ENCODE peak calls at places on chromosomes 4 and X, in nine cellular contexts. C is GM12878, A is sigmoid colon, V is IMR-90, I is suprapubic skin, R is thyroid gland, T is Peyer's patch, Q is transverse colon, U is heart left ventricle. G is an unnamed sample.

GRCh38 chrX:114451397-114451796 is 132.5 kb upstream of the HTR2C start:
- DNase-seq in C (no peak), A (no peak), V (no peak), I (no peak), R (no peak), T (no peak), Q (no peak), U (no peak), G (no peak)

GRCh38 chr4:112296949-112297483 is at the start of gene ALPK1:
- DNase-seq in C (no peak), A (no peak), V (peak), I (no peak), R (no peak), T (no peak), Q (no peak), U (no peak), G (no peak)

GRCh38 chr4:152817331-152817730 is 37.6 kb downstream of the ARFIP1 start:
- DNase-seq in C (no peak), A (no peak), V (peak), I (no peak), R (no peak), T (no peak), Q (no peak), U (no peak), G (no peak)

GRCh38 chr4:129532573-129532972 is 436.6 kb downstream of the C4orf33 start:
- DNase-seq in C (no peak), A (no peak), V (no peak), I (no peak), R (no peak), T (no peak), Q (no peak), U (no peak), G (no peak)

GRCh38 chrX:121052122-121052521 is 4.7 kb downstream of the GLUD2 start:
- DNase-seq in C (no peak), A (no peak), V (no peak), I (no peak), R (no peak), T (no peak), Q (no peak), U (no peak), G (no peak)

GRCh38 chrX:15334561-15334960 is 762 bp downstream of the PIGA start:
- DNase-seq in C (no peak), A (no peak), V (peak), I (no peak), R (no peak), T (no peak), Q (no peak), U (no peak), G (no peak)

GRCh38 chr4:76600447-76600846 is 165.4 kb downstream of the SHROOM3 start:
- DNase-seq in C (no peak), A (no peak), V (no peak), I (no peak), R (no peak), T (no peak), Q (no peak), U (no peak), G (no peak)

GRCh38 chr4:153036931-153037330 is 100.8 kb downstream of the FHDC1 start:
- DNase-seq in C (no peak), A (no peak), V (no peak), I (no peak), R (no peak), T (no peak), Q (no peak), U (no peak), G (no peak)

GRCh38 chrX:65997978-65998717 is 41.7 kb downstream of the VSIG4 start:
- DNase-seq in C (no peak), A (no peak), V (no peak), I (no peak), R (no peak), T (no peak), Q (no peak), U (no peak), G (no peak)

GRCh38 chr4:85398276-85398675 is 76.7 kb upstream of the ARHGAP24 start:
- DNase-seq in C (no peak), A (no peak), V (no peak), I (no peak), R (no peak), T (no peak), Q (no peak), U (peak), G (no peak)

GRCh38 chr4:114659386-114660008 is 60.9 kb downstream of the UGT8 start:
- DNase-seq in C (peak), A (no peak), V (peak), I (no peak), R (peak), T (peak), Q (peak), U (peak), G (peak)

GRCh38 chrX:141945415-141945814 is 41.7 kb downstream of the MAGEC1 start:
- DNase-seq in C (no peak), A (no peak), V (no peak), I (no peak), R (no peak), T (no peak), Q (no peak), U (no peak), G (no peak)

GRCh38 chr4:125254111-125254510 is 60.6 kb upstream of the FAT4 start:
- DNase-seq in C (no peak), A (no peak), V (peak), I (no peak), R (no peak), T (no peak), Q (no peak), U (no peak), G (no peak)

GRCh38 chr4:76896731-76897521 is 1.0 kb downstream of the SOWAHB start:
- DNase-seq in C (no peak), A (no peak), V (peak), I (no peak), R (peak), T (no peak), Q (peak), U (peak), G (no peak)

GRCh38 chrX:72609313-72609712 is 36.7 kb upstream of the HDAC8 start:
- DNase-seq in C (no peak), A (no peak), V (peak), I (no peak), R (no peak), T (no peak), Q (no peak), U (no peak), G (no peak)

GRCh38 chr4:145933134-145933533 is 5.5 kb downstream of the ZNF827 start:
- DNase-seq in C (no peak), A (no peak), V (peak), I (no peak), R (no peak), T (no peak), Q (no peak), U (no peak), G (no peak)

GRCh38 chr4:156734965-156735895 is 236.4 kb downstream of the PDGFC start:
- DNase-seq in C (no peak), A (no peak), V (peak), I (no peak), R (no peak), T (no peak), Q (no peak), U (no peak), G (no peak)

GRCh38 chr4:154939851-154940250 is 158.8 kb downstream of the RBM46 start:
- DNase-seq in C (no peak), A (no peak), V (no peak), I (no peak), R (no peak), T (no peak), Q (no peak), U (no peak), G (no peak)

GRCh38 chr4:17781072-17781830 is at the start of gene FAM184B:
- DNase-seq in C (no peak), A (no peak), V (no peak), I (no peak), R (no peak), T (no peak), Q (no peak), U (no peak), G (peak)

GRCh38 chrX:2401201-2401589 is 99.6 kb downstream of the DHRSX start:
- DNase-seq in C (no peak), A (no peak), V (no peak), I (no peak), R (no peak), T (no peak), Q (no peak), U (no peak), G (no peak)

GRCh38 chrX:108304210-108304609 is 134.0 kb downstream of the COL4A6 start:
- DNase-seq in C (no peak), A (no peak), V (peak), I (no peak), R (no peak), T (no peak), Q (no peak), U (no peak), G (no peak)

GRCh38 chr4:171017596-171017995 is 795.6 kb upstream of the GALNTL6 start:
- DNase-seq in C (no peak), A (no peak), V (no peak), I (no peak), R (no peak), T (no peak), Q (no peak), U (no peak), G (no peak)

GRCh38 chr4:19478791-19479190 is 772.9 kb upstream of the SLIT2 start:
- DNase-seq in C (no peak), A (no peak), V (peak), I (no peak), R (no peak), T (no peak), Q (no peak), U (no peak), G (no peak)

GRCh38 chr4:86968477-86969015 is 33.7 kb downstream of the AFF1 start:
- DNase-seq in C (no peak), A (no peak), V (no peak), I (no peak), R (no peak), T (no peak), Q (no peak), U (no peak), G (no peak)

GRCh38 chr4:139017861-139018260 is 2.3 kb downstream of the NOCT start:
- DNase-seq in C (no peak), A (no peak), V (no peak), I (no peak), R (no peak), T (no peak), Q (no peak), U (no peak), G (no peak)

GRCh38 chrX:39528161-39528560 is 569.6 kb downstream of the BCOR start:
- DNase-seq in C (no peak), A (no peak), V (no peak), I (no peak), R (no peak), T (no peak), Q (no peak), U (no peak), G (no peak)

GRCh38 chr4:41567186-41567585 is 29.2 kb downstream of the LIMCH1 start:
- DNase-seq in C (no peak), A (no peak), V (no peak), I (no peak), R (no peak), T (no peak), Q (no peak), U (no peak), G (no peak)

DNA sequence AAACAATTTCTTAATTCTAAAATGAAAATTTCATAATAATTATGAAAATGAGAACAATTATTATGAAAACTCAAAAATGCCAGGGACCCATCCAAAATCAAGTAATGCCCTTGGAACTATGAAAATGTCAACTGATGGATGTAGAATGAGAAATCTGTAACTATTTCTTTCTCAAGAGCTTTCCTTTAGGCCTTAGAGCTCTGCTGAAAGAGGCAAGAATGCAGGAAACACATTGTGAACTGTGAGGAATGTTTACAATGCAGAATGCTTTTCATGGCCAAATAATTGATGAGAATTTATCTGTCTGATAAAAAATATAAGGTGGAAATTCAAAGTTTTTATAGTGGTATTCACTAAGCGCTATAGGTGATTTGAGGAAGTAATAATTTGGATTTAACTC is 207.1 kb upstream of the PCDH18 start:
- DNase-seq in C (no peak), A (no peak), V (no peak), I (no peak), R (no peak), T (no peak), Q (no peak), U (no peak), G (no peak)
- TF ChIP-seq POLR2A in C (no peak), A (no peak), V (no peak), I (no peak), R (no peak), T (no peak), Q (no peak), U (no peak), G (no peak)

GRCh38 chr4:7333801-7334421 is 100.8 kb downstream of the PSAPL1 start:
- DNase-seq in C (no peak), A (no peak), V (peak), I (no peak), R (no peak), T (no peak), Q (no peak), U (peak), G (peak)
- TF ChIP-seq CTCF in C (no peak), A (no peak), V (peak), I (no peak), R (no peak), T (no peak), Q (no peak), U (no peak), G (no peak)

GRCh38 chrX:23907106-23907495 is 637 bp downstream of the APOO start:
- DNase-seq in C (no peak), A (no peak), V (no peak), I (no peak), R (no peak), T (no peak), Q (no peak), U (no peak), G (no peak)

GRCh38 chrX:23911436-23911835 is 3.6 kb downstream of the CXorf58 start:
- DNase-seq in C (no peak), A (no peak), V (no peak), I (no peak), R (no peak), T (no peak), Q (no peak), U (no peak), G (no peak)

GRCh38 chrX:23904096-23904495 is 3.6 kb downstream of the APOO start:
- DNase-seq in C (no peak), A (no peak), V (peak), I (no peak), R (no peak), T (no peak), Q (no peak), U (no peak), G (no peak)

GRCh38 chrX:23908219-23909003 is 605 bp downstream of the CXorf58 start:
- DNase-seq in C (no peak), A (no peak), V (no peak), I (no peak), R (no peak), T (no peak), Q (no peak), U (no peak), G (no peak)

GRCh38 chrX:23907496-23908218 is at the start of the genes APOO and CXorf58:
- DNase-seq in C (peak), A (peak), V (peak), I (peak), R (peak), T (peak), Q (peak), U (peak), G (peak)
- TF ChIP-seq POLR2A in C (peak), A (no peak), V (no peak), I (no peak), R (no peak), T (peak), Q (peak), U (no peak), G (no peak)

GRCh38 chr4:8388471-8388870 is 52.1 kb downstream of the ACOX3 start:
- DNase-seq in C (no peak), A (no peak), V (no peak), I (no peak), R (no peak), T (no peak), Q (no peak), U (no peak), G (no peak)
- TF ChIP-seq CTCF in C (no peak), A (no peak), V (no peak), I (no peak), R (no peak), T (no peak), Q (no peak), U (no peak), G (no peak)

DNA sequence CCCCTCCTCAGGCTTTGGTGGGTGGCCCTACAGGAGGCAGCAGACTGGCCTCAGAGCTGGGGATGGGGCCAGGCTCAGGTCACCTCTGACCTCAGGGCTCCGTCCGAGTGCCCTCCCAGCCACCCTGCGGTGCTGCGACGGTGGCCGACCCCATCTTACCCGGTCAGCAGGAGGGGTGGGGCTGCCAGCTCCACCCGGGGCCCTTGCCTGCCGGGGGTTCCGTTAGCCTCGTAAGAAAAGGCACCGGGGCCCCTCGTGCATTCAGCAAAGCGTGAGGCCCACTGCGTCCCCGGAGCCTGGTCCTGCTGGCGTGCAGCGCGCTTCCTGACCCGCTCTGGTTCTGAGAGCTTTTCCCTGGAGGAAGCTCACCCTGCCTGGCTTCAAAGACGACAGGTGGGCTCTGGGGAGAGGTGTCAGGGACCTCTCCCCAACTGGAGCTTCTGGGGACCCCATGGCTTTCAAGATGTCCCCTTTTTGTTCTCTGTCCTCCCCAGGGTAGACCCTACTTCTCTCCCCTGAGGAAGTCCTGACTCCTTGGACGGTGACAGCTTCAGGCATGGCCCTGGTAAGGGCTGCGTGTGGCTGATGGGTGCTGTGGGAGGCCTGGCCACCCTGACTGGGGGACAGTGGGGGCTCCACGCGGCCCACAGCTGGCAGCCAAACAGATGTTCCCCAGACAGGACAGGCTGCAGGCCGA is 15.9 kb downstream of the FGFRL1 start:
- DNase-seq in C (no peak), A (no peak), V (no peak), I (no peak), R (no peak), T (no peak), Q (no peak), U (no peak), G (no peak)
- TF ChIP-seq POLR2A in C (peak), A (no peak), V (no peak), I (no peak), R (no peak), T (no peak), Q (no peak), U (no peak), G (no peak)

GRCh38 chr4:167989815-167990214 is 102.5 kb upstream of the ANXA10 start:
- DNase-seq in C (no peak), A (no peak), V (no peak), I (no peak), R (no peak), T (no peak), Q (no peak), U (no peak), G (no peak)
- TF ChIP-seq CTCF in C (no peak), A (no peak), V (no peak), I (no peak), R (no peak), T (no peak), Q (no peak), U (no peak), G (no peak)

GRCh38 chrX:85003655-85004244 is at the start of gene APOOL:
- DNase-seq in C (peak), A (peak), V (peak), I (peak), R (peak), T (peak), Q (peak), U (peak), G (peak)
- TF ChIP-seq POLR2A in C (peak), A (no peak), V (no peak), I (no peak), R (no peak), T (no peak), Q (peak), U (no peak), G (no peak)

DNA sequence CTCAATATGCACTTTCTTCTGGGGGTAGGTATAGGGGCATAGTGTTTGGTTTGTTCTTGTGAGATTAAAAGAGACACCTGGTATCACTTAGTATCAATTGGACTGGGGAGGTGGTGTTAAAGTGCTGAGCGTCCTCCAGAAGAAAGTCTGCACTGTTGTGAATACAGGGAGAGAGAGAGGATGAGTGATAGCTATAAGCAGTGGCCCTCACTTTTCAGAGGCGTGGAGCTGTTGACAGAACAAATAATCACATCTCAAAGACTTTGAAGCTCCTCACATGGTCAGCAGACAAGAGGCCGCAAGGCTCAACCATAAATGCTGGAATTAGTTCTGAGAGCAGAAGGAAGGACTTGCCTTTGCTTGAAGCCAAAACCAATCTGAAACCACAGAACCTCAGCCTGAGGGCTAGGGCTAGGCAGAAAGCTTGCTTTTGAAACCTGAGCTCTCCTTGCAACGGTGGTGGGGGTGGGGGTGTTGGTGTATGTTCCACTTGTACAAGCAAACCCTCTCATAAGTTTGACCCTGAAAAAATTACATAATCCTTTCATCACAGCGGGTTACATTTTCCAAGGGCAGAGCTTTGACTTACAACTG is 123.2 kb upstream of the SCML1 start:
- DNase-seq in C (no peak), A (no peak), V (peak), I (no peak), R (peak), T (no peak), Q (no peak), U (no peak), G (no peak)
- TF ChIP-seq CTCF in C (no peak), A (no peak), V (no peak), I (no peak), R (no peak), T (no peak), Q (no peak), U (no peak), G (no peak)

DNA sequence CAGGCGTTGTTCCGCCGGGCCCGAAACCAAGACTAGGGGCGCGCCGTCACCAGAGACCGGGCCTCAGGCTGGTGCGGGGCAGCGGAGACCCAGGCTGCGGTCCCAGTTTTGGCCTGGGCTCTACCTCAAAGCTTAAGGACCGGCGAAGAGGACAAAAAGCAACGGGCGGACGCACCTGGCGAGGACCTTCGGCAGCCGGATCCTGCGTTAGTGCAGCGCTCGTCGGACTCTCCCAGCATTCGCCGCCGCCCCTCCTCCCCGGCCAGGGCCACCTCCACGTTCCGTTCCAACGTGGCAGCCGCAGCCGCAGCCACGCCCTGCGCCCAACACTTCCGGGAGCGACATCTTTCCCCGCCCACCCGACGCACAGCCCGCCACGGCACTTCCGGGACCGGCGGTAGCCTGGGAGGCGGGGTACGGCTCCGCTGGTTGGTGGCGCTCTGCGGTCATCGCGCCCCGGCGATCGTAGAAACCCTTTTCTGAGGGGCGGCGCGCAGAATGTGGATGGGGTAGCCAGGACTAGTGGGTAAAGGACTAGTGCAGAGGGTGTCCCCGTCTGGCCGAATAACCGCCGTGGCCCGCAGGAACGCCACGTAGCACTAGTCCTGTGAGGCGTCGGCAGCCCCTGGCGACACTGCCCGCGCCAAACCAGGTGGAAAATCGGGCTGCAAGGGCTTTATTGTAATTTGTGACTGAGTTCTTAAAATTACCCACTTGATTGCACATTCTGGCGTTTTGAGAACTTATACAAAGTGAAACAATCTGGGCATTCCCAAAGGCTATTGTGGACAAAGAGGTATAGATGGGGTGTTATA is at the start of gene SEC31A:
- DNase-seq in C (peak), A (peak), V (peak), I (peak), R (peak), T (peak), Q (peak), U (peak), G (peak)
- TF ChIP-seq POLR2A in C (peak), A (peak), V (peak), I (peak), R (peak), T (peak), Q (peak), U (no peak), G (peak)

G was measured in spleen.